ENCODE peak calls at places on chromosomes 1 and 21, in six cellular contexts. X is IMR-90, F is HEK293T, H is HepG2, Q is K562, Z is GM12878. A is an unnamed sample.

GRCh38 chr1:25837253-25837875 is 17.6 kb downstream of the MTFR1L start:
- DNase-seq in X (no peak), F (no peak), H (peak; percentile 41), Q (no peak), Z (no peak), A (no peak)

GRCh38 chr1:169491845-169492281 is 6.1 kb upstream of the SLC19A2 start:
- DNase-seq in X (peak; percentile 25), F (no peak), H (no peak), Q (no peak), Z (no peak), A (no peak)

GRCh38 chr1:40635763-40636500 is 29.6 kb downstream of the RIMS3 start:
- DNase-seq in X (no peak), F (no peak), H (no peak), Q (no peak), Z (no peak), A (no peak)

GRCh38 chr1:19405761-19406481 is 79.4 kb downstream of the CAPZB start:
- DNase-seq in X (peak; percentile 27), F (no peak), H (no peak), Q (no peak), Z (no peak), A (no peak)

GRCh38 chr1:214441119-214441518 is 110.3 kb downstream of the PTPN14 start:
- DNase-seq in X (peak; percentile 24), F (no peak), H (no peak), Q (no peak), Z (no peak), A (no peak)

GRCh38 chr1:34742667-34743270 is 12.1 kb upstream of the GJB5 start:
- DNase-seq in X (peak; percentile 41), F (peak; percentile 92), H (peak; percentile 50), Q (peak; percentile 89), Z (peak; percentile 2), A (peak; percentile 69)

GRCh38 chr1:87816646-87817045 is 488.0 kb downstream of the LMO4 start:
- DNase-seq in X (peak; percentile 24), F (no peak), H (no peak), Q (no peak), Z (no peak), A (no peak)

GRCh38 chr1:230661976-230662375 is 19.7 kb downstream of the COG2 start:
- DNase-seq in X (no peak), F (no peak), H (no peak), Q (no peak), Z (no peak), A (no peak)

GRCh38 chr1:3954391-3955160 is 54.5 kb upstream of the C1orf174 start:
- DNase-seq in X (no peak), F (no peak), H (no peak), Q (no peak), Z (no peak), A (no peak)

GRCh38 chr1:98903261-98903660 is 101.4 kb downstream of the PLPPR5 start:
- DNase-seq in X (peak; percentile 88), F (no peak), H (no peak), Q (no peak), Z (no peak), A (no peak)

GRCh38 chr1:201190624-201191051 is at the start of gene IGFN1:
- DNase-seq in X (no peak), F (no peak), H (no peak), Q (no peak), Z (no peak), A (no peak)

GRCh38 chr1:55323760-55324159 is 108.6 kb upstream of the USP24 start:
- DNase-seq in X (no peak), F (no peak), H (no peak), Q (no peak), Z (no peak), A (no peak)

GRCh38 chr1:93579891-93580290 is 101.7 kb downstream of the BCAR3 start:
- DNase-seq in X (peak; percentile 97), F (no peak), H (peak; percentile 64), Q (no peak), Z (no peak), A (no peak)

GRCh38 chr1:245512181-245512888 is 357.6 kb downstream of the KIF26B start:
- DNase-seq in X (no peak), F (no peak), H (no peak), Q (no peak), Z (no peak), A (no peak)

GRCh38 chr1:63537006-63537405 is 13.7 kb downstream of the EFCAB7 start:
- DNase-seq in X (no peak), F (no peak), H (no peak), Q (no peak), Z (no peak), A (no peak)

GRCh38 chr21:25080706-25081495 is 526.4 kb downstream of the MRPL39 start:
- DNase-seq in X (peak; percentile 7), F (no peak), H (no peak), Q (no peak), Z (no peak), A (no peak)

DNA sequence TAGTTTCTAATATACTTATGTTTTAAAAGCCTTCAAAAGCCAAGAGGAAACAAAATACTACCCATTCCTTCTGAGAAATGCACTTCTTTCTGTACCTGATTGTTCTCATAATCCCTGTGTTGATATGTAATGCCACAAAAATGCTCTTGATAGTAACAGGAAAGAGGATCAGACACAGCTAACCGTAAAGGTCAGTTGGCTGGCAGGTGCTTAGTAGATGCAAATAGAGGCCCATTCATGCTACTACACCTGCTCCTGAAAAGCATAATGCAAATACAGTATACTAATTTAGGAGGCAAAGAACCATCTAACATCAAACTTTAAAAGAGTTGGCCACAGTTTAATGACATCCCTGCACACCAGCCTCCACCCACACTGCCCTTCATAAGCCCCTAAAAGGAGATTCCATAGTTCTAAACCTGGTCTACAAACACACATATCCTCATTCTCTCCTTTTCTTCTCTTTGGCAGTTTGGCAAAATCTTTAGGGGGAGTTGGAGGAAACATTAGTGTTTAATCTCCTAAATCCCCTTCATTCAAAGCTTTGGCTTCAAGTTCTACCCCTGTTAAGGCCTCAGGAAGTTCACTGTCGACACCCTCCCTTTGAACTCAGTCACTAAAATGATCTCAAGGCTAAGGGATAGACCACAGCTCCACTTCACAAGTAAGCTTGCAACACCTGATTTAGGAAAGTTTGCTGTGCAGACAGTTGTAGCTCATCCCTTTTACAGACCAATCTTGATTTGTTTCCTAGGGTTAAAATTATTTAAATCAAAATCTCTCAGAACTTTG is 2.9 kb upstream of the CD46 start:
- DNase-seq in X (no peak), F (no peak), H (peak; percentile 33), Q (no peak), Z (no peak), A (no peak)
- TF ChIP-seq BHLHE40 in X (no peak), F (no peak), H (no peak), Q (no peak), Z (no peak), A (no peak)

GRCh38 chr21:45767071-45768006 is 123.8 kb downstream of the PCBP3 start:
- DNase-seq in X (peak; percentile 51), F (no peak), H (no peak), Q (no peak), Z (no peak), A (no peak)

GRCh38 chr21:45766501-45766900 is 123.0 kb downstream of the PCBP3 start:
- DNase-seq in X (no peak), F (no peak), H (no peak), Q (no peak), Z (no peak), A (no peak)

GRCh38 chr21:45769239-45769758 is 125.8 kb downstream of the PCBP3 start:
- DNase-seq in X (no peak), F (no peak), H (no peak), Q (no peak), Z (no peak), A (no peak)

GRCh38 chr21:45768741-45769049 is 125.2 kb downstream of the PCBP3 start:
- DNase-seq in X (no peak), F (no peak), H (no peak), Q (no peak), Z (no peak), A (no peak)

GRCh38 chr21:45768011-45768740 is 124.7 kb downstream of the PCBP3 start:
- DNase-seq in X (peak; percentile 24), F (no peak), H (no peak), Q (no peak), Z (no peak), A (no peak)
- TF ChIP-seq BHLHE40 in X (peak; percentile 76), F (no peak), H (no peak), Q (no peak), Z (no peak), A (no peak)

GRCh38 chr1:203673550-203674411 is 47.1 kb downstream of the ATP2B4 start:
- DNase-seq in X (peak; percentile 97), F (no peak), H (peak; percentile 30), Q (peak; percentile 92), Z (no peak), A (peak; percentile 87)
- TF ChIP-seq BHLHE40 in X (no peak), F (no peak), H (no peak), Q (no peak), Z (no peak), A (no peak)

GRCh38 chr1:235409045-235409820 is 42.0 kb downstream of the TBCE start:
- DNase-seq in X (no peak), F (no peak), H (peak; percentile 93), Q (no peak), Z (no peak), A (peak; percentile 35)
- TF ChIP-seq BHLHE40 in X (no peak), F (no peak), H (no peak), Q (no peak), Z (no peak), A (no peak)

GRCh38 chr1:114114751-114115104 is 38.9 kb downstream of the SYT6 start:
- DNase-seq in X (no peak), F (no peak), H (no peak), Q (no peak), Z (no peak), A (no peak)

GRCh38 chr1:114113801-114114750 is 39.6 kb downstream of the SYT6 start:
- DNase-seq in X (peak; percentile 6), F (no peak), H (no peak), Q (peak; percentile 19), Z (no peak), A (peak; percentile 43)

GRCh38 chr1:114110011-114110410 is 43.7 kb downstream of the SYT6 start:
- DNase-seq in X (no peak), F (no peak), H (no peak), Q (no peak), Z (no peak), A (no peak)

GRCh38 chr1:114111731-114112661 is 41.7 kb downstream of the SYT6 start:
- DNase-seq in X (no peak), F (no peak), H (no peak), Q (no peak), Z (no peak), A (peak; percentile 41)

GRCh38 chr1:114112775-114113174 is 40.9 kb downstream of the SYT6 start:
- DNase-seq in X (no peak), F (no peak), H (no peak), Q (no peak), Z (no peak), A (no peak)
- TF ChIP-seq BHLHE40 in X (no peak), F (no peak), H (no peak), Q (no peak), Z (no peak), A (no peak)

DNA sequence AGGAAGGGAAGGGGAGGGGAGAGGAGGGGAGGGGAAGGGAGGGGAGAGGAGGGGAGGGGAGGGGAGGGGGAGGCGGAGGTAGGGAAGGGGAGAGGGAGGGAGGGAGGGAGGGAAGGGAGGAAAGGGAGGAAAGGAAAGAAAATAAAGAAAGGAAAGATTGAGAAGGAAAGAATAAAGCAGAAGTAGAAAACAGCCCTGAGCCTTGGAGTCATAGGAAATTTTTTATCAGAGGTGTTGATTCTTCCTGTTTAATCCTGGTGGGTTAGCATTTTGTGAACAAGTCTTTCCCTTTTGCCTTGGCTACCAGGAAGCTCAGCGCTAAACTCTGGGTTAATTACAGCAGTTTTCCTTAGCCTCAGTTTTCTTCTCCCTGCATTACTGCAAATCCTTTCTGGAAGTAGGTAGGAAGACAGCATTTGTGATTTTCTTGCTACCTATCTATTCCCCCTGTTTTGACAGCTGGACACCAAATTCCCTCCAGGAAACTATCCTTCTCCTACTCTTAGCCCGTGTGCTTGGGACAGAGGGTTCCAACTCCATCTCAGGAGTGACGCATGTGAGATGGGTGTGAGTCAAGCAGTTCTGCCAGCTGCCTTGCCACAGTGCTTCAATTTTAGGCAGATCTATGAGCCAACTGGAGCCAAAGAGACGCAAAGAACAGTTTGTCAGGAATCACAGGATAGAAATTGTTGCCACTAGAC is 26.9 kb downstream of the TOMM20 start:
- DNase-seq in X (no peak), F (no peak), H (no peak), Q (no peak), Z (no peak), A (no peak)
- TF ChIP-seq BHLHE40 in X (no peak), F (no peak), H (no peak), Q (no peak), Z (no peak), A (no peak)